ENCODE peak calls at places on chromosomes 1 and 21, in four cellular contexts. O is neural progenitor cell, R is fibroblast of pulmonary artery, S is cardiac muscle cell. Z is an unnamed sample.

GRCh38 chr1:109722920-109723319 is 10.9 kb downstream of the GSTM5 start:
- DNase-seq in O (no peak), R (no peak), S (no peak), Z (no peak)

GRCh38 chr1:155081472-155082300 is 3.0 kb downstream of the EFNA3 start:
- DNase-seq in O (peak), R (no peak), S (no peak), Z (no peak)

GRCh38 chr1:227934476-227935313 is 13.0 kb downstream of the WNT9A start:
- DNase-seq in O (no peak), R (peak), S (peak), Z (no peak)

GRCh38 chr1:78743626-78744025 is 94.0 kb downstream of the IFI44 start:
- DNase-seq in O (no peak), R (peak), S (peak), Z (no peak)

GRCh38 chr1:172561252-172561651 is 28.3 kb downstream of the SUCO start:
- DNase-seq in O (no peak), R (no peak), S (no peak), Z (no peak)

GRCh38 chr1:177302365-177303044 is 131.7 kb downstream of the BRINP2 start:
- DNase-seq in O (peak), R (no peak), S (no peak), Z (no peak)

GRCh38 chr1:53725238-53725689 is 13.7 kb downstream of the GLIS1 start:
- DNase-seq in O (peak), R (no peak), S (peak), Z (no peak)

GRCh38 chr21:43740497-43741156 is 21.7 kb downstream of the PDXK start:
- DNase-seq in O (peak), R (peak), S (peak), Z (no peak)

GRCh38 chr1:152185544-152186391 is 26.7 kb upstream of the RPTN start:
- DNase-seq in O (peak), R (peak), S (peak), Z (peak)

GRCh38 chr1:76867342-76868130 is at the start of gene ST6GALNAC5:
- DNase-seq in O (peak), R (peak), S (peak), Z (peak)

GRCh38 chr1:63691672-63692425 is 82.0 kb upstream of the ROR1 start:
- DNase-seq in O (peak), R (peak), S (peak), Z (peak)

GRCh38 chr1:198676253-198676652 is 37.4 kb downstream of the PTPRC start:
- DNase-seq in O (no peak), R (no peak), S (no peak), Z (no peak)

GRCh38 chr1:36622741-36623648 is 140.3 kb upstream of the CSF3R start:
- DNase-seq in O (no peak), R (no peak), S (no peak), Z (no peak)

GRCh38 chr1:15236226-15237145 is 10.5 kb upstream of the FHAD1 start:
- DNase-seq in O (no peak), R (no peak), S (no peak), Z (no peak)

GRCh38 chr1:206143537-206144155 is 26.5 kb upstream of the AVPR1B start:
- DNase-seq in O (no peak), R (no peak), S (no peak), Z (no peak)

GRCh38 chr1:178521241-178521640 is 8.3 kb downstream of the TEX35 start:
- DNase-seq in O (no peak), R (no peak), S (no peak), Z (no peak)

GRCh38 chr1:29202053-29202452 is 20.4 kb upstream of the SRSF4 start:
- DNase-seq in O (no peak), R (no peak), S (no peak), Z (no peak)

GRCh38 chr1:148315081-148315811 is 163.2 kb upstream of the NBPF11 start:
- DNase-seq in O (no peak), R (peak), S (peak), Z (no peak)

GRCh38 chr1:7482772-7483495 is 288.2 kb upstream of the VAMP3 start:
- DNase-seq in O (no peak), R (no peak), S (no peak), Z (no peak)

GRCh38 chr1:169367096-169367685 is 406 bp downstream of the NME7 start:
- DNase-seq in O (peak), R (no peak), S (no peak), Z (no peak)

GRCh38 chr1:218402771-218403110 is 57.6 kb downstream of the TGFB2 start:
- DNase-seq in O (no peak), R (no peak), S (no peak), Z (no peak)

GRCh38 chr1:38730511-38731397 is 128.8 kb downstream of the RRAGC start:
- DNase-seq in O (no peak), R (peak), S (peak), Z (no peak)

GRCh38 chr1:72281144-72281543 is 1.2 kb downstream of the NEGR1 start:
- DNase-seq in O (no peak), R (no peak), S (no peak), Z (no peak)

GRCh38 chr1:210384625-210385024 is 55.9 kb downstream of the HHAT start:
- DNase-seq in O (no peak), R (no peak), S (no peak), Z (no peak)

GRCh38 chr1:8533907-8534306 is 216.0 kb downstream of the SLC45A1 start:
- DNase-seq in O (no peak), R (no peak), S (no peak), Z (no peak)

GRCh38 chr1:187621961-187622360 is 793.2 kb downstream of the PLA2G4A start:
- DNase-seq in O (no peak), R (no peak), S (peak), Z (no peak)

GRCh38 chr21:24729568-24729967 is 877.7 kb downstream of the MRPL39 start:
- DNase-seq in O (no peak), R (no peak), S (no peak), Z (no peak)

GRCh38 chr1:233158322-233158721 is 137.2 kb downstream of the PCNX2 start:
- DNase-seq in O (no peak), R (no peak), S (no peak), Z (no peak)

GRCh38 chr1:228286505-228287417 is 78.9 kb downstream of the OBSCN start:
- DNase-seq in O (no peak), R (no peak), S (no peak), Z (no peak)

GRCh38 chr1:10841059-10841458 is 44.6 kb upstream of the CASZ1 start:
- DNase-seq in O (no peak), R (no peak), S (no peak), Z (no peak)

GRCh38 chr1:206039046-206039929 is 13.7 kb upstream of the RHEX start:
- DNase-seq in O (peak), R (no peak), S (no peak), Z (no peak)

GRCh38 chr1:67227196-67227595 is 60.9 kb downstream of the IL23R start:
- DNase-seq in O (no peak), R (no peak), S (peak), Z (no peak)

GRCh38 chr21:17981060-17981459 is 161.9 kb upstream of the C21orf91 start:
- DNase-seq in O (no peak), R (peak), S (no peak), Z (no peak)

GRCh38 chr1:24562625-24563024 is 6.7 kb downstream of the NCMAP start:
- DNase-seq in O (no peak), R (no peak), S (no peak), Z (no peak)

GRCh38 chr1:36247538-36247937 is 23.3 kb downstream of the THRAP3 start:
- DNase-seq in O (no peak), R (no peak), S (no peak), Z (no peak)

GRCh38 chr1:22839806-22840205 is 129.2 kb downstream of the EPHB2 start:
- DNase-seq in O (no peak), R (no peak), S (no peak), Z (no peak)
- TF ChIP-seq CTCF in O (no peak), R (no peak), S (no peak), Z (no peak)

DNA sequence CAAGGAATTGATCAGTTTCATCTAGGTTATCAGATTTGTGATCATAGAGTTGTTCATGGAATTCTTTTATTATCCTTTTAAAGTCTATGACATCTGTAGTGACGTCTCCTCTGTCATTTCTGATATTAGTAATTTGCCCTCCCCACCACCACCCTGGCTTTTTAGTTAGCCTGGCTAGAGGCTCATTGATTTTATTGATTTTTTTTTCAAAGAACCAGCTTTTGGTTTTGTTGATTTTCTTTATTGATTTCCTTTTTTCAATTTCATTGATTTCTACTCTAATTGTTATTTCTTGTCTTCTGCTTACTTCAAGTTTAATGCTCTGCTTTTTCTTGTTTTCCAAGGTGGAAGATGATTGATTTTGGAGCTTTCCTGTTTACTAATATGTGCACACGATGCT is 23.3 kb upstream of the TBX19 start:
- DNase-seq in O (no peak), R (no peak), S (no peak), Z (no peak)
- TF ChIP-seq CTCF in O (no peak), R (no peak), S (no peak), Z (no peak)

GRCh38 chr21:45499970-45500575 is 42.2 kb downstream of the SLC19A1 start:
- DNase-seq in O (no peak), R (no peak), S (no peak), Z (no peak)

GRCh38 chr21:45497846-45498645 is 44.2 kb downstream of the SLC19A1 start:
- DNase-seq in O (no peak), R (no peak), S (no peak), Z (no peak)

GRCh38 chr21:45496968-45497845 is 45.0 kb downstream of the SLC19A1 start:
- DNase-seq in O (no peak), R (no peak), S (no peak), Z (no peak)

GRCh38 chr21:45499201-45499750 is 43.0 kb downstream of the SLC19A1 start:
- DNase-seq in O (no peak), R (no peak), S (no peak), Z (no peak)

DNA sequence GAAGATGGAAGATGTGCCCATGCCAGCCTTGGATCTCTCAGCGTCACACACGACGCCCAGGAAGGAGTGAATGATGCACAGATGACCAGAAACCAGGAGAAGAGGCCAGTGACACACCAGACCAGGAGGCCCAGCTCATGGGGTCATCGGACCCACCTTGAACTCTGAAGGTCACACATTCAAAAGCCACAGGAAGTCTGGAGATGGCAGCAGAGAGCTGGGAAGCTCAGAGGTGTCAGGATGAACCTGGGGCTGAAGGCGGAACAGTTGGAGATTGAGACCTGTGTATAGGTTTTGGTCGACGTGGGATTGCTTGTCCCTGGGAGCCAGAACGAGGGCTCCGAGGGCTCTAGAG is 43.6 kb downstream of the SLC19A1 start:
- DNase-seq in O (no peak), R (no peak), S (no peak), Z (no peak)
- TF ChIP-seq CTCF in O (no peak), R (no peak), S (no peak), Z (no peak)

GRCh38 chr21:32392880-32393676 is at the start of gene URB1:
- DNase-seq in O (peak), R (peak), S (peak), Z (peak)
- TF ChIP-seq CTCF in O (no peak), R (no peak), S (no peak), Z (no peak)

DNA sequence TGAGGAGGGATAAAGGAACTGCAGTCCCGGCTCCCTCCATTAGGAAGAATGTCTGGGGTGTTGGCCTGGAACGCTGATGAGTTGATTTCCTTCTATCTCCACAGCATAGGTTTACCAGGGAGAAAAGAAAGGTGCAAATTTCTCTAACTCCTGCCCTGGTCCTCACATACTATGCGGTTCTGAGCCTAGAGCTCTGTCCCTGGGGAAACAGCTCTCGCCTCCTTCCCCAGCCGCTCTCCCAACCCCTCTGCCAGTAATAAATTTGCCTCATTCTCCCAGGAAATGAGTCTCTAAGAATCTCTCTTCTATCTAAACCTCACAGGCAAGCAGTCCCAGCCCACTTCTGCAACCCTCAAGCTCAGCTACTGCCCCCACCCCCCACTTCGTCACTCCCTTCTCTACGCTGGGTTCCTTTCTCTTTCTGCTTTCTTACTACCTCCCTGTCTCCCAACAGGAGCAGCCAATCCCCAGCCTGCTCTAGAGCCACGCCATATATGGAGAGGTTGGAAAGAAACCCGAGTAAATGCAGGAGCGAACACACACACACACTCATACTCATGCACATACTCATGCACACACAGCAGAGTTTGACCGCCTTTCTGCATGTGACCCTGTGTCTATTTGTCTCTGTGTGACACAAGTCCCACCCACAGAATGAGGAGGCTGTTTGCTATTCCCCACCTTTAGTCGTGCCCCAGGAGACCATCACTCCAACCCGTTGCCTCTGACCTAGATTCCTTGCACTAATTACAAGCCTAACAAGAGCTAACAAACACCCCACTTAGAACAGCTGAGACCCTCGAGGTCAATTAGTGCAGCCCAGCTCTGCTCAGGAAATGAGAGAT is 13.4 kb downstream of the PLEKHO1 start:
- DNase-seq in O (peak), R (peak), S (peak), Z (peak)
- TF ChIP-seq CTCF in O (no peak), R (peak), S (peak), Z (no peak)

DNA sequence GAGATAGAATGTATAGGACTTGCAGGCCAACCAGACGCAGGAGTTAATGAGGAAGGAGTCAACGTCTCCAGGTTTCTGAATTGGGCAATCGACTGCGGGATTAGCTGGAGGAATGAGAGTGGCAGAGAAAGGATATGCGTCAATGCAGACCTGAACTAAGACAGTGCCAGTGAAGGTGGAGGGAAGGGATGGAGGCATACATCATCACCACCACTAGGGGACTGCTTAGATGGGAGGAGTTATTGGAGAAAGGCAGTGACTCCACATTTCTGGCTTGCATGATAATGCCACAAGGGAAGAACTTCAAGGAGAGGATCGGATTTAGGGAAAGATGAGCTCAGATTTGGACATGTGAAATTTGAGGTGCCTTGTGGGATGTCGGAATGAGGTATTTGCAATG is 17.4 kb downstream of the VASH2 start:
- DNase-seq in O (peak), R (peak), S (peak), Z (no peak)
- TF ChIP-seq CTCF in O (peak), R (peak), S (peak), Z (peak)

GRCh38 chr21:15728046-15728445 is 1.7 kb upstream of the USP25 start:
- DNase-seq in O (no peak), R (no peak), S (no peak), Z (no peak)

GRCh38 chr21:15729346-15729673 is 472 bp upstream of the USP25 start:
- DNase-seq in O (no peak), R (no peak), S (no peak), Z (no peak)

GRCh38 chr21:15731243-15731613 is 1.4 kb downstream of the USP25 start:
- DNase-seq in O (no peak), R (no peak), S (no peak), Z (peak)

GRCh38 chr21:15730484-15731242 is 881 bp downstream of the USP25 start:
- DNase-seq in O (no peak), R (peak), S (no peak), Z (peak)

GRCh38 chr21:15729674-15730483 is at the start of gene USP25:
- DNase-seq in O (peak), R (peak), S (peak), Z (peak)
- TF ChIP-seq CTCF in O (no peak), R (no peak), S (no peak), Z (peak)

DNA sequence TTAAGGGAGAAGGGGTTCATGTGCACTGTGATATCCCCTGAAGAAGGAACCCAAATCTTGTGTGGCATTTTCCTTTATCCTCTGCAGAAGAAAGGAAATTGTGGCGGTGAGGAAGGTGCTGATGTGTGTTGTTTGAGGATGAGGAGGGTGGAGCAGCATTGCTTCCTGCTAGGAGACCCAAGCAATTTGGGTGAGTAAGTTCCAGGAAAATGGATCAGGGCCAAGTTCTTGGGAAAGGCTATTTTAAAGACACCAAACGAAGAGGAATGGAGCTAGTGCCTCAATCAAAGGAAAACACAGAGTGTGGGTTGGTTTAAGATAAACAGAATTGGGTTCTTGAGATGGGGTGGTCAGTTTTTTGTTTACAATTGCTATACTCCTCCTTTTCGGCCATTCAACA is 86.7 kb upstream of the MARK1 start:
- DNase-seq in O (no peak), R (no peak), S (no peak), Z (no peak)
- TF ChIP-seq CTCF in O (no peak), R (no peak), S (no peak), Z (no peak)

GRCh38 chr1:117366281-117366981 is 818 bp upstream of the MAN1A2 start:
- DNase-seq in O (peak), R (peak), S (peak), Z (peak)
- TF ChIP-seq CTCF in O (peak), R (no peak), S (no peak), Z (no peak)